ENCODE peak calls at places on chromosomes 13 and 19, in four cellular contexts. X is NCI-H2029; R is stimulated activated naive CD8-positive, alpha-beta T cell treated with anti-CD3 and anti-CD28 coated beads, Interleukin-15, Interleukin-2, amounts not matched to agents 100 U/mL and 50 U/mL, for 24 hours; C is cardiac muscle cell. G is an unnamed sample.

GRCh38 chr19:57665261-57665806 is 3.4 kb upstream of the ZSCAN4 start:
- DNase-seq in X (no peak), R (no peak), C (no peak), G (no peak)

GRCh38 chr13:33454844-33455256 is 169.3 kb upstream of the STARD13 start:
- DNase-seq in X (no peak), R (no peak), C (peak; percentile 27), G (no peak)

GRCh38 chr19:12783849-12784393 is 7.4 kb upstream of the JUNB start:
- DNase-seq in X (no peak), R (peak; percentile 43), C (no peak), G (peak; percentile 82)

GRCh38 chr19:29505034-29505824 is 20.6 kb upstream of the VSTM2B start:
- DNase-seq in X (no peak), R (no peak), C (no peak), G (no peak)

GRCh38 chr19:55678121-55678671 is 3.2 kb downstream of the EPN1 start:
- DNase-seq in X (no peak), R (peak; percentile 34), C (no peak), G (no peak)

GRCh38 chr13:112768795-112769411 is 79.1 kb downstream of the ATP11A start:
- DNase-seq in X (no peak), R (peak; percentile 36), C (no peak), G (no peak)

GRCh38 chr19:17555929-17556813 is 722 bp downstream of the COLGALT1 start:
- DNase-seq in X (no peak), R (peak; percentile 52), C (peak; percentile 81), G (peak; percentile 22)

GRCh38 chr13:39012608-39013007 is 22.0 kb upstream of the STOML3 start:
- DNase-seq in X (no peak), R (no peak), C (no peak), G (no peak)

GRCh38 chr19:8144273-8144672 is 5.1 kb downstream of the FBN3 start:
- DNase-seq in X (no peak), R (no peak), C (no peak), G (no peak)